ENCODE peak calls at places on chromosomes 3 and 15, in nine cellular contexts. One of them, this sample, is unnamed.

GRCh38 chr3:179347108-179347382 is 464 bp upstream of the MFN1 start:
- DNase-seq in breast epithelium: no peak
- DNase-seq in body of pancreas: no peak
- DNase-seq in DND-41: no peak
- DNase-seq in NB4: no peak
- DNase-seq in AG10803: no peak
- DNase-seq in colonic mucosa: no peak
- DNase-seq in LNCaP clone FGC: no peak
- DNase-seq in epithelial cell of esophagus: no peak
- DNase-seq in this sample: peak

GRCh38 chr3:171915275-171915674 is 72.1 kb downstream of the TMEM212 start:
- DNase-seq in breast epithelium: no peak
- DNase-seq in body of pancreas: no peak
- DNase-seq in DND-41: no peak
- DNase-seq in NB4: no peak
- DNase-seq in AG10803: no peak
- DNase-seq in colonic mucosa: no peak
- DNase-seq in LNCaP clone FGC: no peak
- DNase-seq in epithelial cell of esophagus: no peak
- DNase-seq in this sample: no peak

GRCh38 chr3:119145128-119145499 is 851 bp upstream of the TEX55 start:
- DNase-seq in breast epithelium: no peak
- DNase-seq in body of pancreas: no peak
- DNase-seq in DND-41: no peak
- DNase-seq in NB4: no peak
- DNase-seq in AG10803: no peak
- DNase-seq in colonic mucosa: no peak
- DNase-seq in LNCaP clone FGC: no peak
- DNase-seq in epithelial cell of esophagus: no peak
- DNase-seq in this sample: no peak

GRCh38 chr3:168722091-168722490 is 626.4 kb upstream of the GOLIM4 start:
- DNase-seq in breast epithelium: no peak
- DNase-seq in body of pancreas: no peak
- DNase-seq in DND-41: no peak
- DNase-seq in NB4: no peak
- DNase-seq in AG10803: peak
- DNase-seq in colonic mucosa: no peak
- DNase-seq in LNCaP clone FGC: no peak
- DNase-seq in epithelial cell of esophagus: peak
- DNase-seq in this sample: no peak

GRCh38 chr15:52649686-52650085 is 29.5 kb downstream of the ATOSA start:
- DNase-seq in breast epithelium: no peak
- DNase-seq in body of pancreas: no peak
- DNase-seq in DND-41: no peak
- DNase-seq in NB4: no peak
- DNase-seq in AG10803: no peak
- DNase-seq in colonic mucosa: no peak
- DNase-seq in LNCaP clone FGC: no peak
- DNase-seq in epithelial cell of esophagus: no peak
- DNase-seq in this sample: no peak

GRCh38 chr3:16427309-16427965 is 86.1 kb downstream of the RFTN1 start:
- DNase-seq in breast epithelium: no peak
- DNase-seq in body of pancreas: no peak
- DNase-seq in DND-41: no peak
- DNase-seq in NB4: peak
- DNase-seq in AG10803: peak
- DNase-seq in colonic mucosa: no peak
- DNase-seq in LNCaP clone FGC: no peak
- DNase-seq in epithelial cell of esophagus: peak
- DNase-seq in this sample: no peak

GRCh38 chr15:72554471-72555425 is 80.6 kb downstream of the ARIH1 start:
- DNase-seq in breast epithelium: no peak
- DNase-seq in body of pancreas: no peak
- DNase-seq in DND-41: no peak
- DNase-seq in NB4: no peak
- DNase-seq in AG10803: peak
- DNase-seq in colonic mucosa: no peak
- DNase-seq in LNCaP clone FGC: no peak
- DNase-seq in epithelial cell of esophagus: peak
- DNase-seq in this sample: no peak

GRCh38 chr15:23420806-23421575 is 26.1 kb downstream of the GOLGA6L2 start:
- DNase-seq in breast epithelium: no peak
- DNase-seq in body of pancreas: no peak
- DNase-seq in DND-41: no peak
- DNase-seq in NB4: peak
- DNase-seq in AG10803: peak
- DNase-seq in colonic mucosa: no peak
- DNase-seq in LNCaP clone FGC: no peak
- DNase-seq in epithelial cell of esophagus: peak
- DNase-seq in this sample: no peak

GRCh38 chr3:126546549-126547239 is 12.0 kb downstream of the C3orf22 start:
- DNase-seq in breast epithelium: no peak
- DNase-seq in body of pancreas: no peak
- DNase-seq in DND-41: no peak
- DNase-seq in NB4: no peak
- DNase-seq in AG10803: no peak
- DNase-seq in colonic mucosa: no peak
- DNase-seq in LNCaP clone FGC: no peak
- DNase-seq in epithelial cell of esophagus: no peak
- DNase-seq in this sample: no peak

GRCh38 chr15:31484369-31484951 is 157.8 kb downstream of the KLF13 start:
- DNase-seq in breast epithelium: no peak
- DNase-seq in body of pancreas: no peak
- DNase-seq in DND-41: no peak
- DNase-seq in NB4: no peak
- DNase-seq in AG10803: no peak
- DNase-seq in colonic mucosa: peak
- DNase-seq in LNCaP clone FGC: no peak
- DNase-seq in epithelial cell of esophagus: no peak
- DNase-seq in this sample: no peak

GRCh38 chr3:65596511-65597224 is 442.1 kb downstream of the MAGI1 start:
- DNase-seq in breast epithelium: no peak
- DNase-seq in body of pancreas: no peak
- DNase-seq in DND-41: no peak
- DNase-seq in NB4: no peak
- DNase-seq in AG10803: no peak
- DNase-seq in colonic mucosa: no peak
- DNase-seq in LNCaP clone FGC: no peak
- DNase-seq in epithelial cell of esophagus: no peak
- DNase-seq in this sample: no peak

GRCh38 chr3:12518266-12519028 is 26.9 kb downstream of the MKRN2OS start:
- DNase-seq in breast epithelium: no peak
- DNase-seq in body of pancreas: no peak
- DNase-seq in DND-41: no peak
- DNase-seq in NB4: no peak
- DNase-seq in AG10803: no peak
- DNase-seq in colonic mucosa: no peak
- DNase-seq in LNCaP clone FGC: no peak
- DNase-seq in epithelial cell of esophagus: no peak
- DNase-seq in this sample: no peak

GRCh38 chr3:46001178-46001577 is 5.6 kb upstream of the FYCO1 start:
- DNase-seq in breast epithelium: no peak
- DNase-seq in body of pancreas: no peak
- DNase-seq in DND-41: no peak
- DNase-seq in NB4: no peak
- DNase-seq in AG10803: no peak
- DNase-seq in colonic mucosa: no peak
- DNase-seq in LNCaP clone FGC: no peak
- DNase-seq in epithelial cell of esophagus: no peak
- DNase-seq in this sample: no peak

GRCh38 chr3:49805367-49805782 is 2.3 kb downstream of the INKA1 start:
- DNase-seq in breast epithelium: peak
- DNase-seq in body of pancreas: peak
- DNase-seq in DND-41: peak
- DNase-seq in NB4: peak
- DNase-seq in AG10803: peak
- DNase-seq in colonic mucosa: peak
- DNase-seq in LNCaP clone FGC: peak
- DNase-seq in epithelial cell of esophagus: peak
- DNase-seq in this sample: peak

GRCh38 chr3:72446406-72447058 is 401.7 kb downstream of the SHQ1 start:
- DNase-seq in breast epithelium: peak
- DNase-seq in body of pancreas: no peak
- DNase-seq in DND-41: no peak
- DNase-seq in NB4: no peak
- DNase-seq in AG10803: no peak
- DNase-seq in colonic mucosa: no peak
- DNase-seq in LNCaP clone FGC: peak
- DNase-seq in epithelial cell of esophagus: peak
- DNase-seq in this sample: no peak

GRCh38 chr15:99253381-99254090 is 2.3 kb downstream of the LRRC28 start:
- DNase-seq in breast epithelium: no peak
- DNase-seq in body of pancreas: no peak
- DNase-seq in DND-41: no peak
- DNase-seq in NB4: no peak
- DNase-seq in AG10803: peak
- DNase-seq in colonic mucosa: no peak
- DNase-seq in LNCaP clone FGC: no peak
- DNase-seq in epithelial cell of esophagus: no peak
- DNase-seq in this sample: no peak

GRCh38 chr3:129383292-129383860 is 45.1 kb downstream of the EFCAB12 start:
- DNase-seq in breast epithelium: peak
- DNase-seq in body of pancreas: peak
- DNase-seq in DND-41: peak
- DNase-seq in NB4: peak
- DNase-seq in AG10803: peak
- DNase-seq in colonic mucosa: peak
- DNase-seq in LNCaP clone FGC: peak
- DNase-seq in epithelial cell of esophagus: peak
- DNase-seq in this sample: no peak

GRCh38 chr3:13715167-13715954 is 164.5 kb downstream of the WNT7A start:
- DNase-seq in breast epithelium: no peak
- DNase-seq in body of pancreas: peak
- DNase-seq in DND-41: no peak
- DNase-seq in NB4: peak
- DNase-seq in AG10803: no peak
- DNase-seq in colonic mucosa: peak
- DNase-seq in LNCaP clone FGC: no peak
- DNase-seq in epithelial cell of esophagus: no peak
- DNase-seq in this sample: no peak
- TF ChIP-seq CTCF in breast epithelium: no peak
- TF ChIP-seq CTCF in body of pancreas: no peak
- TF ChIP-seq CTCF in DND-41: no peak
- TF ChIP-seq CTCF in NB4: no peak
- TF ChIP-seq CTCF in AG10803: no peak
- TF ChIP-seq CTCF in colonic mucosa: no peak
- TF ChIP-seq CTCF in LNCaP clone FGC: no peak
- TF ChIP-seq CTCF in epithelial cell of esophagus: no peak
- TF ChIP-seq CTCF in this sample: no peak

GRCh38 chr3:197790033-197790432 is 1.0 kb upstream of the LRCH3 start:
- DNase-seq in breast epithelium: no peak
- DNase-seq in body of pancreas: no peak
- DNase-seq in DND-41: no peak
- DNase-seq in NB4: no peak
- DNase-seq in AG10803: no peak
- DNase-seq in colonic mucosa: no peak
- DNase-seq in LNCaP clone FGC: no peak
- DNase-seq in epithelial cell of esophagus: no peak
- DNase-seq in this sample: no peak
- H3K4me3 ChIP-seq in breast epithelium: no peak
- H3K4me3 ChIP-seq in body of pancreas: no peak
- H3K4me3 ChIP-seq in DND-41: no peak
- H3K4me3 ChIP-seq in NB4: no peak
- H3K4me3 ChIP-seq in AG10803: no peak
- H3K4me3 ChIP-seq in colonic mucosa: no peak
- H3K4me3 ChIP-seq in LNCaP clone FGC: no peak
- H3K4me3 ChIP-seq in epithelial cell of esophagus: no peak
- H3K4me3 ChIP-seq in this sample: peak

GRCh38 chr3:186826316-186826977 is 16.1 kb upstream of the ADIPOQ start:
- DNase-seq in breast epithelium: no peak
- DNase-seq in body of pancreas: peak
- DNase-seq in DND-41: no peak
- DNase-seq in NB4: no peak
- DNase-seq in AG10803: no peak
- DNase-seq in colonic mucosa: peak
- DNase-seq in LNCaP clone FGC: no peak
- DNase-seq in epithelial cell of esophagus: no peak
- DNase-seq in this sample: no peak

GRCh38 chr3:186826978-186827857 is 15.3 kb upstream of the ADIPOQ start:
- DNase-seq in breast epithelium: peak
- DNase-seq in body of pancreas: peak
- DNase-seq in DND-41: peak
- DNase-seq in NB4: peak
- DNase-seq in AG10803: peak
- DNase-seq in colonic mucosa: peak
- DNase-seq in LNCaP clone FGC: no peak
- DNase-seq in epithelial cell of esophagus: peak
- DNase-seq in this sample: peak

GRCh38 chr3:186828340-186828739 is 14.2 kb upstream of the ADIPOQ start:
- DNase-seq in breast epithelium: no peak
- DNase-seq in body of pancreas: no peak
- DNase-seq in DND-41: no peak
- DNase-seq in NB4: no peak
- DNase-seq in AG10803: no peak
- DNase-seq in colonic mucosa: no peak
- DNase-seq in LNCaP clone FGC: no peak
- DNase-seq in epithelial cell of esophagus: no peak
- DNase-seq in this sample: no peak

DNA sequence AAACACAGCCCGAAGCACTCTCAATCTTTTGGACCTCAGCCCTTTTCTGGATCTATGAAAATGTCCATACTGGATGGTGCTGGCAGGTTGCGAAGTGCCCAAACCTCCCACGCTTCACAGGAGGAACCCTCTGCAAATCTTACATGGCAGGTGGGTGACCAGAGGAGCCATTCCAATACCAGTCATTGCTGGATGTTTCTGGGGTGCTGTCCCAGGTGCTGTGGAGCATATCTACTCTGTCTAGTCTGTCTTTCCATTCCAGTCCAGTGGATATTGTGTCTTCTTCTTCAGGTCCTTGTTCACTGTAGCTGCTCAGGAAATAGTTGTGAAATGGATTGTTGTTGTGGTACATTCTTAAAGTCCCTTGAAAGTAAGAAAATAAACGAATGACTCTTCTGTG is 10.7 kb upstream of the ADIPOQ start:
- DNase-seq in breast epithelium: no peak
- DNase-seq in body of pancreas: no peak
- DNase-seq in DND-41: no peak
- DNase-seq in NB4: no peak
- DNase-seq in AG10803: no peak
- DNase-seq in colonic mucosa: no peak
- DNase-seq in LNCaP clone FGC: no peak
- DNase-seq in epithelial cell of esophagus: no peak
- DNase-seq in this sample: no peak
- TF ChIP-seq CTCF in breast epithelium: no peak
- TF ChIP-seq CTCF in body of pancreas: no peak
- TF ChIP-seq CTCF in DND-41: no peak
- TF ChIP-seq CTCF in NB4: no peak
- TF ChIP-seq CTCF in AG10803: no peak
- TF ChIP-seq CTCF in colonic mucosa: no peak
- TF ChIP-seq CTCF in LNCaP clone FGC: no peak
- TF ChIP-seq CTCF in epithelial cell of esophagus: no peak
- TF ChIP-seq CTCF in this sample: no peak

DNA sequence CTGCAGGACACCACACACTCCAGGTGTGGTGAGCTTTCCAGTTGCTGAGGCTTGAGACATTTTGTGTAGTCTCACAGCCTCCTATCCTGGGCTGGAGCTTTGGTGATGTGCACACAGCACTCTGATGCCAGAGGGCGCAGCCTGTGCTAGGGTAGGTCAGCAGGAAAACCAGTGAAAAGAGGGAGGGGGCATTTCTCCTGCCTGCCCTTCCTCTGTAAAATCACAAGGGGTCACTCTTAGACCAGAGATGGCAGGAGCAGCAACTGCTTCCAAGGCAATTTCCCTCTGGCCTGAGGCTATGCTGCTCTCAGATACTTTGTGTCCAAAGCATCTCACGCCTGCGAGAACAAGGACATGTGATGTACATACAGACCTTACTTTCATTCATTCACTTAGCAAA is 16.5 kb upstream of the MUSTN1 start:
- DNase-seq in breast epithelium: no peak
- DNase-seq in body of pancreas: peak
- DNase-seq in DND-41: peak
- DNase-seq in NB4: peak
- DNase-seq in AG10803: peak
- DNase-seq in colonic mucosa: no peak
- DNase-seq in LNCaP clone FGC: peak
- DNase-seq in epithelial cell of esophagus: peak
- DNase-seq in this sample: no peak
- H3K4me3 ChIP-seq in breast epithelium: no peak
- H3K4me3 ChIP-seq in body of pancreas: no peak
- H3K4me3 ChIP-seq in DND-41: no peak
- H3K4me3 ChIP-seq in NB4: no peak
- H3K4me3 ChIP-seq in AG10803: no peak
- H3K4me3 ChIP-seq in colonic mucosa: no peak
- H3K4me3 ChIP-seq in LNCaP clone FGC: no peak
- H3K4me3 ChIP-seq in epithelial cell of esophagus: no peak
- H3K4me3 ChIP-seq in this sample: no peak